ENCODE peak calls at places on chromosomes 6 and 20, in seven cellular contexts. Z is lung, I is pancreas, J is lower leg skin, T is fibroblast of the aortic adventitia, L is GM13977, R is GM23338. U is an unnamed sample.

GRCh38 chr6:157328108-157328692 is 4.9 kb upstream of the TMEM242 start:
- DNase-seq in Z (no peak), I (no peak), J (no peak), T (peak), L (no peak), R (no peak), U (no peak)

GRCh38 chr20:10376271-10377075 is 57.5 kb downstream of the MKKS start:
- DNase-seq in Z (no peak), I (no peak), J (no peak), T (peak), L (no peak), R (no peak), U (no peak)

GRCh38 chr6:123764717-123765116 is 38.9 kb upstream of the NKAIN2 start:
- DNase-seq in Z (no peak), I (no peak), J (no peak), T (no peak), L (no peak), R (no peak), U (no peak)

GRCh38 chr20:54643761-54644160 is 168.4 kb downstream of the DOK5 start:
- DNase-seq in Z (peak), I (no peak), J (no peak), T (peak), L (no peak), R (no peak), U (no peak)

GRCh38 chr6:34465551-34466241 is at the start of gene PACSIN1:
- DNase-seq in Z (no peak), I (peak), J (no peak), T (no peak), L (peak), R (peak), U (no peak)

GRCh38 chr20:3227511-3227910 is 11.5 kb downstream of the SLC4A11 start:
- DNase-seq in Z (no peak), I (no peak), J (no peak), T (no peak), L (no peak), R (no peak), U (no peak)

GRCh38 chr6:170554086-170554887 is at the start of gene TBP:
- DNase-seq in Z (peak), I (peak), J (peak), T (peak), L (peak), R (peak), U (peak)

GRCh38 chr6:18753071-18753470 is 365.9 kb downstream of the RNF144B start:
- DNase-seq in Z (no peak), I (no peak), J (no peak), T (no peak), L (no peak), R (peak), U (no peak)

GRCh38 chr6:90496191-90496590 is 90.7 kb downstream of the MAP3K7 start:
- DNase-seq in Z (no peak), I (no peak), J (no peak), T (no peak), L (no peak), R (no peak), U (no peak)

GRCh38 chr6:10465633-10466499 is 51.0 kb upstream of the TFAP2A start:
- DNase-seq in Z (no peak), I (no peak), J (no peak), T (peak), L (peak), R (peak), U (no peak)

GRCh38 chr6:36735110-36735971 is 37.7 kb downstream of the RAB44 start:
- DNase-seq in Z (peak), I (peak), J (peak), T (peak), L (peak), R (peak), U (peak)

GRCh38 chr6:30357678-30358339 is 12.9 kb downstream of the RPP21 start:
- DNase-seq in Z (no peak), I (peak), J (no peak), T (peak), L (peak), R (peak), U (no peak)

GRCh38 chr20:61901421-61902212 is 164.1 kb downstream of the TAF4 start:
- DNase-seq in Z (no peak), I (no peak), J (no peak), T (no peak), L (no peak), R (no peak), U (no peak)

GRCh38 chr6:41462980-41463930 is 82.9 kb upstream of the FOXP4 start:
- DNase-seq in Z (peak), I (peak), J (no peak), T (peak), L (peak), R (peak), U (no peak)

GRCh38 chr20:7269452-7269851 is 502.0 kb downstream of the BMP2 start:
- DNase-seq in Z (no peak), I (no peak), J (no peak), T (no peak), L (no peak), R (no peak), U (no peak)

GRCh38 chr20:38032585-38033329 is 499 bp downstream of the TTI1 start:
- DNase-seq in Z (no peak), I (no peak), J (no peak), T (no peak), L (peak), R (peak), U (no peak)

GRCh38 chr20:46179811-46180326 is 61.8 kb downstream of the CD40 start:
- DNase-seq in Z (no peak), I (no peak), J (no peak), T (no peak), L (no peak), R (no peak), U (no peak)

GRCh38 chr6:118296129-118296852 is 251.8 kb upstream of the PLN start:
- DNase-seq in Z (no peak), I (no peak), J (no peak), T (no peak), L (no peak), R (no peak), U (no peak)

GRCh38 chr6:163627274-163628062 is 212.9 kb downstream of the QKI start:
- DNase-seq in Z (no peak), I (no peak), J (no peak), T (no peak), L (peak), R (no peak), U (no peak)

GRCh38 chr6:137261393-137262154 is 42.4 kb upstream of the IFNGR1 start:
- DNase-seq in Z (no peak), I (no peak), J (no peak), T (peak), L (peak), R (no peak), U (no peak)

GRCh38 chr20:18465536-18466200 is 1.2 kb downstream of the DZANK1 start:
- DNase-seq in Z (no peak), I (no peak), J (no peak), T (no peak), L (no peak), R (no peak), U (no peak)

GRCh38 chr6:16739329-16739801 is 21.9 kb downstream of the ATXN1 start:
- DNase-seq in Z (no peak), I (no peak), J (no peak), T (peak), L (no peak), R (peak), U (no peak)

GRCh38 chr6:43496370-43497128 is 13.6 kb downstream of the LRRC73 start:
- DNase-seq in Z (no peak), I (no peak), J (peak), T (peak), L (peak), R (peak), U (no peak)
- TF ChIP-seq CTCF in Z (no peak), I (peak), J (no peak), T (peak), L (peak), R (peak), U (peak)

GRCh38 chr6:108175592-108176279 is 9.9 kb downstream of the NR2E1 start:
- DNase-seq in Z (no peak), I (peak), J (no peak), T (no peak), L (no peak), R (peak), U (no peak)
- TF ChIP-seq CTCF in Z (no peak), I (peak), J (no peak), T (no peak), L (no peak), R (peak), U (no peak)

DNA sequence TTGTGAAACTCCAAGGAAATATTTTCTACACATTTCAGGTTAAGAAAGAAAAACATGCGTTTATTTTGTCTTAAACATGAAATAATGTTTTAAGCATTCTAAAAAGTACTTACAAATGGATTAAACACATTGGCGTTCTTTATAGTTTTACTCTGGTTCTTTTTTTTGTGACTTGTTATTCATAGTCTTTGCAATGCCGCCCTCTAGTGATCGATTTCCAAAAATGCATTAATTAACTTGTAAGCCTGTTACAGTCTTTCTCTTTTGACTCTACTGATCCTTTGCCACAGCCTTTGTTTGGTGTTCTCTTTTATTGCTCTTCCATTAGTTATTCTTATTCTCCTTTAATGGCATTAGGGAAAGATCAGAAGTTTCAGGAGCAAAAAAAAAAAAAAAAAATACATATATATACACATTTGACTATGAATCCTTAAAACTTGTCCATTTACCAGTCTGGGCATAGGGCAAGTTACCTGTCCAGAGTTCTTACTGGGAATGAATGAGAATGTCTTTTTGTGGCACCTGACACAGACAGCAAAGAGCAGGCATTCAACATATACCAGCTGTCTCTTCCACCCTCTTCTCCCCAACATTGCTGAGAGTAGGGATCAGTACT is 59.9 kb downstream of the MACROD2 start:
- DNase-seq in Z (no peak), I (no peak), J (peak), T (peak), L (peak), R (peak), U (no peak)
- TF ChIP-seq CTCF in Z (peak), I (peak), J (no peak), T (peak), L (peak), R (peak), U (no peak)

GRCh38 chr6:3566812-3567211 is 110.0 kb upstream of the SLC22A23 start:
- DNase-seq in Z (no peak), I (no peak), J (no peak), T (no peak), L (no peak), R (no peak), U (no peak)

GRCh38 chr6:3559561-3559960 is 102.7 kb upstream of the SLC22A23 start:
- DNase-seq in Z (no peak), I (no peak), J (no peak), T (no peak), L (no peak), R (no peak), U (no peak)

GRCh38 chr6:3565291-3565690 is 108.4 kb upstream of the SLC22A23 start:
- DNase-seq in Z (no peak), I (no peak), J (no peak), T (no peak), L (no peak), R (no peak), U (no peak)

DNA sequence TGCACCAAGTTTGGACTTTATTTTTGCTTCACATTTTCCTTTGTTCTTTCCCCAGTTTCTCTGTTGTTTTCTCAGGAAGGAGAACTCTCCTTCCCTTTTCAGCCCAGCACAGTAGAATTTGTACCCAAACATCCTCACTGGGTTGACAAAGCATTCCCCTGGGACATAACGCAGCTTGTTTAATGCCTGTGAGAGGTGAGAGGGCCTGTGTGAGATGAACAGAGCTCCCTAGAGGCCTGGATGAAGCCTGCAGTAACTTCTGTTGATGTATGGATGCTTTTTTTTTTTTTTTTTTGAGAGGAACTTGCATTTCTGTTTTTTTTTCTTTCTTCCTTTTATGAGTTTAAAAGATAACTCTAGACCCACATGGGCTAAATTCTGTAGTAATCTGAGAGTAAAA is 104.9 kb upstream of the SLC22A23 start:
- DNase-seq in Z (no peak), I (no peak), J (no peak), T (peak), L (no peak), R (peak), U (no peak)
- TF ChIP-seq CTCF in Z (no peak), I (no peak), J (no peak), T (no peak), L (no peak), R (peak), U (no peak)

DNA sequence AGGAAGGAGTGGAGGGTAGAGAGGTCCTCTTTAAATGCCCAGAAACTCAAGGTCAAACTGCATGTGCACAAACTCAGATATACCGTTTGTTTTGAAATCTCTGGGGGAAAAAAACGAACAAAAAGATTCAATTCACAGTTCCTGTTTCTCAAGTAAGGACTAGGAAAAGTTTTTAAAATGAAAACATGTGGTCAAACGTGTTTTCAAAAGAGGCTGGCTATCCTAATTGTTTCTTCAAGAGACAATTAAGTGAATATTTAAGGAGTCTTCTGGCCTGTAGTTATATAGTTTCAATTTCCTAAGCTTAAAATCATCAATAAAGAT is 3.1 kb downstream of the RSPO3 start:
- DNase-seq in Z (no peak), I (no peak), J (no peak), T (no peak), L (no peak), R (no peak), U (no peak)
- TF ChIP-seq CTCF in Z (no peak), I (peak), J (no peak), T (no peak), L (no peak), R (no peak), U (no peak)

DNA sequence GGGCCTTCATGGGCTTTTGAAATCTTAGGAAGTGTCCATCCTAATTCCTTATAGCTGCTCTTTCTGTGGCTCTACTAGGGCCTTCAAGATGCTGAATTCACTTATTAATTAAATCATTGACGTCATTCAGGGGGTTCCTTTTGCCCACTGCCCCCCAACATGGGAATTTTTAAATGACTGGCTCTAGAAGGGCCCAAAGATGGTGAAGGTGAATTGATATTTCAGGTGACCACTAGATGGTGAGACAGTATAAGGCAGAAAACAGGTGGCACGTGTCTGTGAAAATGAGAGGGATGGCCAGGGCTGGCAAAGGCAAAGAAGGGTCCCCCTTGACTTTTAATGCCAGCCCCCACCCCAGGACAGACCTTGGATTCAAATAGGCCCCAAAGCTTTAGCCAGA is 11.8 kb downstream of the GNAS start:
- DNase-seq in Z (no peak), I (no peak), J (no peak), T (no peak), L (no peak), R (no peak), U (no peak)
- TF ChIP-seq CTCF in Z (no peak), I (no peak), J (no peak), T (no peak), L (peak), R (peak), U (no peak)

GRCh38 chr20:50521221-50521642 is 11.0 kb downstream of the PTPN1 start:
- DNase-seq in Z (no peak), I (no peak), J (no peak), T (peak), L (no peak), R (no peak), U (no peak)

GRCh38 chr20:50519036-50519780 is 9.0 kb downstream of the PTPN1 start:
- DNase-seq in Z (no peak), I (no peak), J (no peak), T (no peak), L (no peak), R (no peak), U (no peak)

GRCh38 chr20:50520222-50520877 is 10.2 kb downstream of the PTPN1 start:
- DNase-seq in Z (no peak), I (no peak), J (no peak), T (no peak), L (no peak), R (no peak), U (no peak)

GRCh38 chr20:50523552-50524167 is 13.5 kb downstream of the PTPN1 start:
- DNase-seq in Z (no peak), I (no peak), J (no peak), T (no peak), L (no peak), R (no peak), U (no peak)

GRCh38 chr20:50521709-50522674 is 11.8 kb downstream of the PTPN1 start:
- DNase-seq in Z (no peak), I (no peak), J (no peak), T (no peak), L (no peak), R (no peak), U (no peak)
- TF ChIP-seq CTCF in Z (no peak), I (no peak), J (no peak), T (no peak), L (no peak), R (no peak), U (no peak)

U was measured in coronary artery.